ENCODE peak calls at places on chromosome X, in four cellular contexts. I, D, R and G are unnamed samples.
A peak's percentile ranks its signal among the peaks of the same experiment; 100 is the strongest.

GRCh38 chrX:139091878-139092277 is 380.4 kb upstream of the FGF13 start:
- DNase-seq in I (no peak), D (no peak), R (no peak), G (no peak)

GRCh38 chrX:112636951-112637541 is 42.7 kb downstream of the LHFPL1 start:
- DNase-seq in I (no peak), R (no peak), D (no peak), G (no peak)

GRCh38 chrX:134599173-134599914 is 58.9 kb downstream of the PLAC1 start:
- DNase-seq in R (no peak), I (no peak), D (no peak), G (no peak)

GRCh38 chrX:40570346-40571093 is 10.2 kb upstream of the ATP6AP2 start:
- DNase-seq in R (no peak), D (no peak), I (no peak), G (peak; percentile 12)

GRCh38 chrX:21944136-21944615 is 3.7 kb downstream of the SMS start:
- DNase-seq in R (no peak), D (no peak), I (no peak), G (no peak)

GRCh38 chrX:15384304-15384703 is at the start of gene VEGFD:
- DNase-seq in R (no peak), D (no peak), I (no peak), G (no peak)

GRCh38 chrX:108584617-108585211 is 145.1 kb downstream of the COL4A5 start:
- DNase-seq in I (no peak), R (no peak), D (no peak), G (no peak)

GRCh38 chrX:69538321-69538876 is 34.3 kb downstream of the NALF2 start:
- DNase-seq in R (peak; percentile 60), D (no peak), I (peak; percentile 69), G (peak; percentile 47)

GRCh38 chrX:41526925-41527324 is 79.8 kb downstream of the NYX start:
- DNase-seq in I (no peak), D (no peak), R (no peak), G (no peak)

GRCh38 chrX:63784902-63785692 is at the start of gene ARHGEF9:
- DNase-seq in D (no peak), R (no peak), I (peak; percentile 17), G (no peak)

GRCh38 chrX:77014655-77015377 is 432.4 kb upstream of the FGF16 start:
- DNase-seq in I (no peak), R (no peak), D (no peak), G (no peak)

GRCh38 chrX:38891641-38892413 is 90.6 kb downstream of the MID1IP1 start:
- DNase-seq in D (no peak), I (no peak), R (no peak), G (no peak)

GRCh38 chrX:153644356-153645125 is 2.5 kb upstream of the DUSP9 start:
- DNase-seq in R (no peak), D (no peak), I (no peak), G (no peak)

GRCh38 chrX:107537815-107538214 is 88.4 kb downstream of the FRMPD3 start:
- DNase-seq in D (no peak), R (no peak), I (no peak), G (no peak)

GRCh38 chrX:5236749-5237148 is 991.9 kb downstream of the NLGN4X start:
- DNase-seq in I (no peak), R (no peak), D (no peak), G (no peak)

GRCh38 chrX:77446029-77446585 is 1.1 kb upstream of the FGF16 start:
- DNase-seq in I (peak; percentile 14), R (no peak), D (no peak), G (no peak)

GRCh38 chrX:107445636-107446035 is 3.8 kb upstream of the FRMPD3 start:
- DNase-seq in I (no peak), R (no peak), D (no peak), G (no peak)

GRCh38 chrX:25020391-25021131 is 4.8 kb upstream of the ARX start:
- DNase-seq in R (no peak), D (no peak), I (no peak), G (peak; percentile 18)

GRCh38 chrX:32778965-32779364 is 432.4 kb downstream of the DMD start:
- DNase-seq in D (no peak), I (no peak), R (no peak), G (no peak)

GRCh38 chrX:1093586-1094538 is 118.6 kb downstream of the CRLF2 start:
- DNase-seq in R (no peak), D (no peak), I (no peak), G (no peak)

GRCh38 chrX:10795721-10796120 is 175.3 kb upstream of the MID1 start:
- DNase-seq in R (no peak), D (no peak), I (no peak), G (no peak)

GRCh38 chrX:138709886-138710285 is 1.6 kb downstream of the FGF13 start:
- DNase-seq in I (no peak), D (no peak), R (no peak), G (no peak)

GRCh38 chrX:153226344-153227190 is 47.5 kb downstream of the MAGEA1 start:
- DNase-seq in I (no peak), R (no peak), D (no peak), G (no peak)

GRCh38 chrX:49276671-49277519 is 7.3 kb downstream of the PPP1R3F start:
- DNase-seq in D (no peak), R (no peak), I (no peak), G (no peak)

GRCh38 chrX:154351183-154352011 is 23.0 kb downstream of the FLNA start:
- DNase-seq in R (no peak), I (no peak), D (no peak), G (peak; percentile 66)

GRCh38 chrX:110318664-110318968 is 731 bp upstream of the AMMECR1 start:
- DNase-seq in I (no peak), R (peak; percentile 16), D (no peak), G (no peak)

GRCh38 chrX:36909584-36909983 is 98.6 kb upstream of the FAM47C start:
- DNase-seq in D (no peak), R (no peak), I (no peak), G (no peak)

DNA sequence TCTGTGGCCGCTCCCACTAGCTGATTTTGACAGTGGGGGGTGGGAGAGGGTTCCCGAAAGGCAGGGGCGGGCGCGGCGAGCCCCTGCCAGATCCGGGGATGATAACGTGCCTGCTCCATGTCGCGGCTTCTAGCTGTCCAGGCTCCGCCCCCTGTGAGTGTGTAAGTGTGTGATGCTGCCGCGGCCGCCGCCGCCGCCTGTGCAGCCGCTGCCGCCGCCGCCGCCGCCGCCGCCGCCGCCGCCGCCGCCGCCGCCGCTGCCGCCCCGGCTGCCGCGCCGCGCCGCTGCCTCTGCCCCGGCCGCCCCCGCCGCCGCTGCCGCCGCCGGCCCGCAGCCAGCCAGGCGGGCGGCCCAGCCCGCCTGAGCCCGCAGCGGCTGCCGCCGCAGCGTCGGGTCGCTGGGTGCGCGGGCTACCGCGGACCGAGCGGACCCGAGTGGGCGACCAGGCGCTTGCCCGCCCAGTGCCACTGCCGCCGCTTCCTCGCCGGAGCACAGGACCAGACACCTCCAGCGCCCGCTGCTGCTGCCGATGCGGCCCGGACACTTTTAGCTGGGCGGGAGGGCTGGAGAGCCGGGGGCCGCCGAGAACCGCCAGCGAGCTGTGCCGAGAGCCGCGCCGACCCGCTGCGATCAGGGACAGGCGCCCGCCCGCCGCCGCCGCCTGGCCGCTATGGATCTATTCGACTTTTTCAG is at the start of gene AFF2:
- DNase-seq in R (peak; percentile 2), D (no peak), I (peak; percentile 20), G (peak; percentile 33)
- H3K4me1 ChIP-seq in R (no peaks in the 10 kb centered on the region), D (peaks cover 12% of the 10 kb centered on the region), I (peaks cover 9% of the 10 kb centered on the region), G (peaks cover 9% of the 10 kb centered on the region)

DNA sequence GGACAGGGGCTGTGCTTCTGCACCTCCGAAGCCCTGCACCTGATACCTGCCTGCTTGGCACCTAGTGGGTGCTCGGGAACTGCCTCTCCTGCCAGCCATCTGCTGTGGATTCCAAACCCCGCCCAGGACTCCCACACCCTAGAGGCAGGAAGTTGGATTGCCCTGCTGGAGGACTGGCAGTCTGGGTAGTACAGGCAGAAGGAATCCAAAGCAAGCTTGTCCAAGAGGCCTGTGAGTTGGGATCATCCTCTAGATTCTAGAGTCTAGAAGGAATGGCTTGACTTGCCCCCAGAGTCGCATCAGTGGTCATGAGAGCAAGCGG is 64.6 kb upstream of the MTM1 start:
- DNase-seq in R (peak; percentile 61), D (no peak), I (no peak), G (no peak)
- H3K27ac ChIP-seq in R (peak overlapping the region; percentile 28), D (peak overlapping the region; percentile 28), I (peak overlapping the region; percentile 88), G (no peak overlapping the region)

GRCh38 chrX:53412441-53412840 is 10.0 kb downstream of the SMC1A start:
- DNase-seq in D (no peak), I (no peak), R (no peak), G (no peak)
- H3K36me3 ChIP-seq in D (peaks cover 75% of the 10 kb centered on the region), I (peaks cover 65% of the 10 kb centered on the region), R (peaks cover 50% of the 10 kb centered on the region), G (peaks cover 31% of the 10 kb centered on the region)

GRCh38 chrX:119686087-119686639 is 6.8 kb downstream of the SEPTIN6 start:
- DNase-seq in I (no peak), R (no peak), D (no peak), G (peak; percentile 52)
- H3K4me1 ChIP-seq in I (peaks cover 24% of the 10 kb centered on the region), R (no peaks in the 10 kb centered on the region), D (peaks cover 39% of the 10 kb centered on the region), G (peaks cover 81% of the 10 kb centered on the region)

GRCh38 chrX:131724292-131724691 is 180.4 kb downstream of the OR13H1 start:
- DNase-seq in I (no peak), R (no peak), D (no peak), G (no peak)

GRCh38 chrX:131727778-131728177 is 183.9 kb downstream of the OR13H1 start:
- DNase-seq in R (no peak), D (no peak), I (no peak), G (no peak)

GRCh38 chrX:131725001-131725654 is 181.3 kb downstream of the OR13H1 start:
- DNase-seq in I (no peak), R (no peak), D (no peak), G (no peak)

GRCh38 chrX:131729295-131729694 is 185.4 kb downstream of the OR13H1 start:
- DNase-seq in I (no peak), R (no peak), D (peak; percentile 45), G (no peak)

DNA sequence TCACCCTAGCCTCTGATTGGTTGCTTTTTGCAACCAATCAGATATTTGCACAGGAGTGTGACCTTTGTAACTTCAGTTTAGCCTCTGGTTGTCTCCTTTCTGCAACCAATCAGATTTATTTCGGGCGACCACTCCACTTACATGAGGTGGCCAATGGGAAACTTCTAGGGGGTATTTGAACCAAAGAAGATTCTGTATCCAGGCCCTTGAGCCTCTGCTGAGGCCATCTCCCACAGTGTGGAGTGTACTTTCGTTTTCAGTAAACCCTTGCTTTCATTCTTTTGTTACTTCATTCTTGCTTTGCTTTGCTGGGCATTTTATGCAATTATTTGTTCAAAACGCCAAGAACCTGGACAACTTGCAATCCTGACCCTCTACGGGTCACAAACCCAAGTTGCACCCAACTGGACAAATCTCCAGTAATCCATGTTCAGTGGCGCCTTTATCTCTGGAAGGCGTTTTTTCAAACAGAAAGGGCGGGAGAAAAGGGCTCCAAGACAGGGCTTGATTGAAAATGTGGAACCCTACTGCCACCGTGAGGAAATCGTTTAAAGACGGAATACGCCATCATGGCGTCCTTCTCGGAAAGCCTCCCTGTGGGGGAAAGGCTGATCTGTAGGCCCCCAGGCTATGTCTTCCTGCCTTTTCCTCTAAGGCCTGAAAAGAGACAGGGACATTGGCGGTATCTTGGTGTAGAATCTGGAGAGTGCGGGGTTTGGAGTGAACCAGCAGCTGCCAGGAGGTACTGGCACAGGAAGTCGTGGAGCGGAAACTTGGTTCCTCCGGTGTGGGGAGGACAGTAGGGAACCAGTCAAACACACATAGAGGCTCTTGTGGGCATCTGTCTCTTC is 184.6 kb downstream of the OR13H1 start:
- DNase-seq in I (no peak), D (peak; percentile 11), R (no peak), G (no peak)
- H3K27ac ChIP-seq in I (no peak overlapping the region), D (peak overlapping the region; percentile 93), R (peak overlapping the region; percentile 82), G (no peak overlapping the region)